ENCODE peak calls at places on chromosome 12, in nine cellular contexts. M, O, B, E, K, I, H, R and L are unnamed samples.

GRCh38 chr12:69898236-69898635 is 73.2 kb downstream of the MYRFL start:
- DNase-seq in M (no peak), O (no peak), B (no peak), E (no peak), K (peak; percentile 84), I (no peak), H (no peak), R (peak; percentile 46), L (peak; percentile 33)

GRCh38 chr12:82314406-82314892 is 43.7 kb downstream of the CCDC59 start:
- DNase-seq in M (peak; percentile 68), O (no peak), B (no peak), E (no peak), K (no peak), I (peak; percentile 82), H (no peak), R (no peak), L (no peak)

GRCh38 chr12:40058721-40059190 is 47.1 kb downstream of the SLC2A13 start:
- DNase-seq in M (no peak), O (no peak), B (no peak), E (no peak), K (no peak), I (no peak), H (no peak), R (peak; percentile 5), L (peak; percentile 8)

GRCh38 chr12:113778432-113779128 is 187.5 kb downstream of the RBM19 start:
- DNase-seq in M (no peak), O (no peak), B (no peak), E (no peak), K (no peak), I (peak; percentile 36), H (no peak), R (no peak), L (no peak)

GRCh38 chr12:52011602-52012214 is 5.0 kb downstream of the TAMALIN start:
- DNase-seq in M (no peak), O (no peak), B (no peak), E (no peak), K (no peak), I (no peak), H (no peak), R (no peak), L (no peak)

GRCh38 chr12:1935700-1936378 is 17.4 kb upstream of the CACNA2D4 start:
- DNase-seq in M (peak; percentile 90), O (no peak), B (peak; percentile 80), E (no peak), K (no peak), I (no peak), H (no peak), R (no peak), L (no peak)

GRCh38 chr12:11834104-11834812 is 184.8 kb downstream of the ETV6 start:
- DNase-seq in M (no peak), O (no peak), B (no peak), E (no peak), K (peak; percentile 39), I (no peak), H (no peak), R (peak; percentile 41), L (peak; percentile 54)

GRCh38 chr12:12720637-12721250 is 3.6 kb downstream of the CDKN1B start:
- DNase-seq in M (no peak), O (no peak), B (no peak), E (no peak), K (no peak), I (no peak), H (no peak), R (no peak), L (peak; percentile 24)

GRCh38 chr12:76588881-76589565 is 29.5 kb upstream of the OSBPL8 start:
- DNase-seq in M (no peak), O (no peak), B (peak; percentile 20), E (no peak), K (peak; percentile 97), I (no peak), H (no peak), R (peak; percentile 90), L (peak; percentile 96)

GRCh38 chr12:63525831-63526230 is 142.5 kb downstream of the DPY19L2 start:
- DNase-seq in M (no peak), O (no peak), B (no peak), E (no peak), K (no peak), I (no peak), H (no peak), R (no peak), L (no peak)

GRCh38 chr12:125434936-125435443 is 369.8 kb downstream of the AACS start:
- DNase-seq in M (no peak), O (no peak), B (no peak), E (no peak), K (no peak), I (no peak), H (peak; percentile 82), R (no peak), L (no peak)

GRCh38 chr12:89874146-89874545 is 165.5 kb upstream of the ATP2B1 start:
- DNase-seq in M (no peak), O (no peak), B (no peak), E (no peak), K (no peak), I (no peak), H (no peak), R (peak; percentile 18), L (peak; percentile 43)

GRCh38 chr12:3202734-3203446 is 125.7 kb downstream of the TSPAN9 start:
- DNase-seq in M (peak; percentile 56), O (no peak), B (peak; percentile 40), E (peak; percentile 20), K (peak; percentile 51), I (peak; percentile 85), H (no peak), R (peak; percentile 34), L (peak; percentile 40)

GRCh38 chr12:118359541-118359915 is 13.2 kb downstream of the TAOK3 start:
- DNase-seq in M (no peak), O (no peak), B (no peak), E (no peak), K (no peak), I (no peak), H (no peak), R (no peak), L (no peak)

GRCh38 chr12:7131502-7131866 is 1.3 kb downstream of the CLSTN3 start:
- DNase-seq in M (no peak), O (no peak), B (no peak), E (no peak), K (no peak), I (peak; percentile 64), H (no peak), R (no peak), L (no peak)

GRCh38 chr12:63068857-63069442 is 82.1 kb downstream of the AVPR1A start:
- DNase-seq in M (no peak), O (no peak), B (no peak), E (peak; percentile 28), K (peak; percentile 93), I (peak; percentile 77), H (no peak), R (peak; percentile 75), L (peak; percentile 87)

GRCh38 chr12:2156333-2156732 is 103.5 kb downstream of the CACNA1C start:
- DNase-seq in M (no peak), O (no peak), B (no peak), E (no peak), K (peak; percentile 18), I (no peak), H (no peak), R (peak; percentile 85), L (no peak)

GRCh38 chr12:4701383-4701782 is 18.8 kb upstream of the GALNT8 start:
- DNase-seq in M (no peak), O (no peak), B (no peak), E (no peak), K (no peak), I (no peak), H (no peak), R (peak; percentile 4), L (peak; percentile 72)

GRCh38 chr12:87806310-87806709 is 222.9 kb downstream of the C12orf50 start:
- DNase-seq in M (no peak), O (no peak), B (no peak), E (no peak), K (no peak), I (no peak), H (no peak), R (no peak), L (no peak)

DNA sequence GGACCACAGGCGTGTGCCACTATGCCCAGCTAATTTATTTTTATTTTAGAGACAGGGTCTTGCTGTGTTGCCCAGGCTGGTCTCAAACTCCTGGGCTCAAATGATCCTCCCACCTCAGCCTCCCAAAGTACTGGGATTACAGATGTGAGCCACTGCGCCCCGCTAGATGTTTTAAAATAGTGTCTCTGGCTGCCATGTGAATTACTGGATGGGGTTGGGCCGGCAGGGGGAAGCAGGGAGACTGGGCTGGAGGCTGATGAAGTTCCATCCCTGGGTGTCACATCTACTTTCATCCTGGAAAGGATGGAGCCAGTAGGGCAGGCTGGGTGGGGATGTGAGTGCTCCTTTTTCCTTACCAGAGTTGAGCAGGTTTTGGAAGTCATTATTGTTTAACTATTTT is 46.1 kb downstream of the DNAH10 start:
- DNase-seq in M (no peak), O (no peak), B (no peak), E (no peak), K (peak; percentile 23), I (peak; percentile 51), H (no peak), R (peak; percentile 7), L (no peak)
- TF ChIP-seq CTCF in M (no peak), O (no peak), B (no peak), E (peak; percentile 69), K (peak; percentile 55), I (peak; percentile 50), H (peak; percentile 7), R (peak; percentile 35), L (peak; percentile 35)

DNA sequence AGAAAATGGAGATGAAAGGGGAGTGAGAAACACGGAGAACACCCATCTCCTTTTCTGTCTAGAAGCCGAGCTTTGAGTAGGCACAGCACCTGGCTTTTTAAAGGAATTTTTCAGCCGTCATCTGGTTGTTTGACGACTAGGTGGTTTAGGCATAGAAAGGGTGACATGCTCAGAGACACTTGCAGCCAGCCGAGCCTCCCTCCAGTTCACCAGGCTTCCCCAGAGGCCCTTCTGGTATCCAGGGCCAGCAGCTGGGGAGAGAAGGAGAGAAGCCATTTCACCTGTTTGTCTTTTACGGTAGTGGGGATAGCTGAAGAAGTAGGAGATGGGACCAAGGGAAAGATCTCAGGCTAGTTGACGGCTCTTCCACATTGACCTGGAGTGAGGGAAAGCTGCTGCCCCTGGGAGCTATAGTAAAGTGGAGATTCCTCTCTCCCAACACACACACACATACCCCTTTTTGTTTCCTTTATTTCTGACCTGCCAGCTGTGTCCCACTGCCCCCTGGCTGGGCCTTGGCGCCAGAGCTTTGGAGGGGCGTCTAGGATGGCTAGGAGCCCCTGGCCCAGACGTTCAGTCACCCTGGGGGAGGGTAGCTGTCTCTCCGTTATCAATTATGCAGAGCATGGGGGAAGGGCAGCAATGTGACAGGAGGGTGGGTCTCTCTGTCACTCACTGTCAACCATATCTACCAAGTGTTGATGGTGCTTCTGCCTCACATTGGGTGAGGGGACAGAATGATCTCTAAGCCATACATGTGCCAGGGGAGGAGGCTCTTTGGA is 5.5 kb downstream of the MAP3K12 start:
- DNase-seq in M (no peak), O (no peak), B (no peak), E (no peak), K (no peak), I (peak; percentile 40), H (no peak), R (no peak), L (no peak)
- H3K4me3 ChIP-seq in M (peak overlapping the region; percentile 59), O (peak overlapping the region; percentile 83), B (no peak overlapping the region), E (peak overlapping the region; percentile 48), K (peak overlapping the region; percentile 65), I (peak overlapping the region; percentile 82), H (peak overlapping the region; percentile 87), R (peak overlapping the region; percentile 51), L (peak overlapping the region; percentile 65)

GRCh38 chr12:107092669-107093546 is 441 bp downstream of the CRY1 start:
- DNase-seq in M (peak; percentile 44), O (peak; percentile 22), B (peak; percentile 57), E (no peak), K (peak; percentile 52), I (peak; percentile 64), H (no peak), R (no peak), L (peak; percentile 49)
- TF ChIP-seq CTCF in M (no peak), O (no peak), B (no peak), E (no peak), K (no peak), I (no peak), H (no peak), R (no peak), L (no peak)

GRCh38 chr12:42288544-42288943 is 37.4 kb downstream of the ZCRB1 start:
- DNase-seq in M (no peak), O (no peak), B (no peak), E (no peak), K (no peak), I (no peak), H (no peak), R (no peak), L (no peak)
- H3K4me3 ChIP-seq in M (no peak overlapping the region), O (no peak overlapping the region), B (no peak overlapping the region), E (no peak overlapping the region), K (no peak overlapping the region), I (no peak overlapping the region), H (no peak overlapping the region), R (no peak overlapping the region), L (no peak overlapping the region)